ENCODE peak calls at places on chromosomes 4 and X, in five cellular contexts. D, T, R, I and Y are unnamed samples.

GRCh38 chr4:97576955-97577354 is 566.3 kb downstream of the STPG2 start:
- DNase-seq in D (no peak), T (no peak), R (no peak), I (peak), Y (no peak)

GRCh38 chrX:11016728-11017127 is 94.4 kb upstream of the HCCS start:
- DNase-seq in D (no peak), T (no peak), R (no peak), I (no peak), Y (no peak)

GRCh38 chrX:8067754-8068469 is 103.2 kb downstream of the VCX2 start:
- DNase-seq in D (no peak), T (peak), R (no peak), I (peak), Y (no peak)

GRCh38 chrX:100659431-100660137 is 15.6 kb downstream of the SRPX2 start:
- DNase-seq in D (no peak), T (no peak), R (no peak), I (no peak), Y (no peak)

GRCh38 chrX:38311743-38312142 is 15.6 kb downstream of the RPGR start:
- DNase-seq in D (no peak), T (no peak), R (no peak), I (no peak), Y (no peak)

GRCh38 chrX:10233173-10233572 is 76.4 kb downstream of the CLCN4 start:
- DNase-seq in D (no peak), T (no peak), R (no peak), I (no peak), Y (no peak)

GRCh38 chr4:152679414-152680281 is at the start of gene TMEM154:
- DNase-seq in D (peak), T (peak), R (peak), I (peak), Y (peak)

GRCh38 chr4:122854860-122855259 is 28.2 kb downstream of the FGF2 start:
- DNase-seq in D (no peak), T (no peak), R (no peak), I (no peak), Y (no peak)

GRCh38 chr4:170428929-170429328 is 339.2 kb upstream of the AADAT start:
- DNase-seq in D (no peak), T (no peak), R (no peak), I (no peak), Y (no peak)

GRCh38 chrX:109940411-109940810 is 62.5 kb upstream of the TMEM164 start:
- DNase-seq in D (no peak), T (no peak), R (no peak), I (no peak), Y (no peak)

GRCh38 chrX:124232523-124233201 is 99.8 kb upstream of the TEX13D start:
- DNase-seq in D (no peak), T (no peak), R (no peak), I (peak), Y (no peak)

GRCh38 chrX:124231454-124231853 is 101.0 kb upstream of the TEX13D start:
- DNase-seq in D (no peak), T (no peak), R (no peak), I (no peak), Y (no peak)

GRCh38 chrX:124230573-124231300 is 101.7 kb upstream of the TEX13D start:
- DNase-seq in D (no peak), T (no peak), R (no peak), I (no peak), Y (no peak)

GRCh38 chrX:124238268-124238667 is 94.2 kb upstream of the TEX13D start:
- DNase-seq in D (no peak), T (no peak), R (no peak), I (no peak), Y (no peak)

DNA sequence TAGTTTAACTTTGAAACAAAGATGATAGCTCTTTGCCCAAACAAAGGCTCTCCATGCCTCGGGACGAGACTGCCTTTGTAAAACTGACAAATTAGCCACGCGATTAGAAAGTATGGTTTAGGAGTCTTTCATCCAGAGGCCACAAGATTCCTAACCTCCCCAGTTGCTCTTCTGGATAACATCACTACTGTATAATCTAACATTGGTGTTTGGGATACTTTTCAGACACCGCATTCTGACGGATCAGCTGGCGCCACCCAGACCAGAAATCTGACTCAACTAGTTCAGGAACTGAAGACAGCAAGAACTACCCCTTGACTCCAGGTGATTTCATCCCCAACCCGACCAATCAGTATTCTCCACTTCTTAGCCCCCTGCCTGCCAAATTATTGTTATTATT is 98.1 kb upstream of the TEX13D start:
- DNase-seq in D (no peak), T (no peak), R (no peak), I (no peak), Y (no peak)
- H3K4me3 ChIP-seq in D (no peak), T (no peak), R (no peak), I (no peak), Y (no peak)

GRCh38 chrX:48684134-48684533 is 535 bp downstream of the WAS start:
- DNase-seq in D (no peak), T (no peak), R (no peak), I (no peak), Y (no peak)

GRCh38 chrX:48688531-48689142 is 5.0 kb downstream of the WAS start:
- DNase-seq in D (no peak), T (no peak), R (no peak), I (no peak), Y (no peak)

GRCh38 chrX:48681539-48682183 is 1.9 kb upstream of the WAS start:
- DNase-seq in D (no peak), T (no peak), R (no peak), I (no peak), Y (no peak)

GRCh38 chrX:48685416-48685815 is 1.8 kb downstream of the WAS start:
- DNase-seq in D (no peak), T (no peak), R (no peak), I (no peak), Y (no peak)

GRCh38 chrX:48683411-48683982 is at the start of gene WAS:
- DNase-seq in D (no peak), T (no peak), R (peak), I (no peak), Y (no peak)
- H3K27ac ChIP-seq in D (no peak), T (no peak), R (peak), I (no peak), Y (peak)

GRCh38 chr4:112908511-112908910 is 140.9 kb upstream of the ANK2 start:
- DNase-seq in D (no peak), T (no peak), R (no peak), I (peak), Y (no peak)

GRCh38 chr4:112905728-112906127 is 143.7 kb upstream of the ANK2 start:
- DNase-seq in D (no peak), T (no peak), R (no peak), I (no peak), Y (no peak)

DNA sequence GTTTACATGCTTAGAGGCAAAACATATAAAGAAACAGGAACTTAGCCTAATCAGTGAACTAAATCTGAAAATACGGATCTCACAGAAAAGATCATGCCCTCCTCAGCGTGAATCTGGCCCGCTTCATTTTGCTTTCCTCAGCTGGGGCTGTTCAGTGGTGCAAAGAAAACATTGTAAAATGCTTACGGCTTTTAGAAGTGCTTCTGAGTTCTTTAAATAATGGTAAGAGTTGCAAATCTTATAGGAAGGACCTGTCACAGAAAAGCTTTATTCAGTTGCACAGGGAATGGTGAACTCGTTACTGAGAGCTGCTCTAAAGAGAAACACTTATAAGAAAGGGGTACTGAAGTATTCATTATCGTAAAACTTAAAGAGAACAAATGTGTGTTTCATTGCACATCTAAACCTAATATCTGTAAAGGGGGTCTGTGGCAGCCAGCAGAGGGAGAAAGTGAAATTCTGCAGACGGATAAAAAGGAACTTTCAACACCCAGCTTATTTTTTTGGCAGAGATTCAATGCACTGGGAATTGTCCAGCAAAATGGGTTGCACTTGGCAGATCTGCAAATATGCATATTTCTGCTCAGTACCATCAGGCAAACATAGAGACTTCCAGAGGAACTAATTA is 139.2 kb upstream of the ANK2 start:
- DNase-seq in D (no peak), T (peak), R (no peak), I (peak), Y (peak)
- H3K4me3 ChIP-seq in D (peak), T (no peak), R (no peak), I (no peak), Y (no peak)

GRCh38 chrX:74422576-74423288 is 1.4 kb downstream of the SLC16A2 start:
- DNase-seq in D (peak), T (peak), R (peak), I (no peak), Y (peak)

GRCh38 chrX:74421181-74422028 is at the start of gene SLC16A2:
- DNase-seq in D (peak), T (peak), R (peak), I (peak), Y (peak)

GRCh38 chrX:74420194-74421035 is 878 bp upstream of the SLC16A2 start:
- DNase-seq in D (peak), T (peak), R (peak), I (peak), Y (peak)

GRCh38 chrX:74422029-74422352 is 698 bp downstream of the SLC16A2 start:
- DNase-seq in D (no peak), T (no peak), R (no peak), I (no peak), Y (no peak)

DNA sequence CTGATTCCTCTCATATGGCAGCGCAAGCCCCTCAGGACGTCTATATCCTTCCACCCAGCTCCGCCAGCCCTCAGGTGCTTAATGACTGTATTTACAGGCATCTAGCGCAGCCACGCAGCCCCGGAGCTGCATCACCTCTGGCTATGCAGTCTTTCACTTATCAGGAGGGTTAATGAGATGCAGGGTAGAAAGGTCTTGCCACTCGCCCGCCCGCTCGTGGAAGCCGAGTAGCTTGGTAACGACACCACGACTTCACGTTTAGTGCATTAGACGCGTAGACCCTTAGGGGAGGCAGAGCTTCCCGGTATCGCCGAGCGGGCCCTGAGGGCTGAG is 1.5 kb upstream of the SLC16A2 start:
- DNase-seq in D (no peak), T (peak), R (no peak), I (peak), Y (peak)
- H3K27ac ChIP-seq in D (peak), T (peak), R (peak), I (peak), Y (no peak)

GRCh38 chr4:167230744-167231143 is 3.5 kb downstream of the SPOCK3 start:
- DNase-seq in D (no peak), T (no peak), R (no peak), I (no peak), Y (no peak)

GRCh38 chr4:167238226-167238625 is 3.9 kb upstream of the SPOCK3 start:
- DNase-seq in D (no peak), T (no peak), R (no peak), I (no peak), Y (no peak)

GRCh38 chr4:167232805-167233522 is 1.3 kb downstream of the SPOCK3 start:
- DNase-seq in D (no peak), T (no peak), R (no peak), I (no peak), Y (no peak)

GRCh38 chr4:167233523-167234387 is 539 bp downstream of the SPOCK3 start:
- DNase-seq in D (no peak), T (peak), R (no peak), I (peak), Y (no peak)

DNA sequence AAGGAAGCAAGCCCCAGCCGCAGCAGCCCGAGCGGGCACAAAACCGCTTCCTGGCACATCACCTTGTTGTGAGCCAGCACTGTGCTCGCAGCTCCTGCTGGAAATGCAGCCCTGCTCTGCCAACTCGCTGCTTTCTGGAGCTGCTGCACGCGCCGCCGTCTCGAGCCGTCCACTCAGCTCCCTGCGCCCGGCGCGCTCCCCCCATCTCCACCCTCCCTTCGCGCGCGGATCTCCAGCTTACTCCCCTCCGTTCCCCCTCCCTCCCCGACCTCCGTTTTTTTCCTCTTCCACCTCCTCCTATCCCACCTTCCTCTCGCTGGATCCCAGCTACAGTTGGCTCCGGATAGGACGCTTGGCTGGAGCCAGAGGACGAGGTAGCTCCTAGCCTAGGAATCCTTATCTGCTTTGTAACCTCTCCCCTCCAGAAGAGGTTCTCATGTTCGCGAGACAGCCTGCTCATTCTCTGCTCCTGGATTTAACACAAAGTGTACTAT is at the start of gene SPOCK3:
- DNase-seq in D (no peak), T (peak), R (peak), I (peak), Y (no peak)
- H3K4me3 ChIP-seq in D (peak), T (peak), R (peak), I (peak), Y (peak)

GRCh38 chr4:157005193-157005592 is 33.6 kb upstream of the PDGFC start:
- DNase-seq in D (no peak), T (no peak), R (no peak), I (no peak), Y (peak)
- H3K27ac ChIP-seq in D (peak), T (peak), R (peak), I (no peak), Y (no peak)

DNA sequence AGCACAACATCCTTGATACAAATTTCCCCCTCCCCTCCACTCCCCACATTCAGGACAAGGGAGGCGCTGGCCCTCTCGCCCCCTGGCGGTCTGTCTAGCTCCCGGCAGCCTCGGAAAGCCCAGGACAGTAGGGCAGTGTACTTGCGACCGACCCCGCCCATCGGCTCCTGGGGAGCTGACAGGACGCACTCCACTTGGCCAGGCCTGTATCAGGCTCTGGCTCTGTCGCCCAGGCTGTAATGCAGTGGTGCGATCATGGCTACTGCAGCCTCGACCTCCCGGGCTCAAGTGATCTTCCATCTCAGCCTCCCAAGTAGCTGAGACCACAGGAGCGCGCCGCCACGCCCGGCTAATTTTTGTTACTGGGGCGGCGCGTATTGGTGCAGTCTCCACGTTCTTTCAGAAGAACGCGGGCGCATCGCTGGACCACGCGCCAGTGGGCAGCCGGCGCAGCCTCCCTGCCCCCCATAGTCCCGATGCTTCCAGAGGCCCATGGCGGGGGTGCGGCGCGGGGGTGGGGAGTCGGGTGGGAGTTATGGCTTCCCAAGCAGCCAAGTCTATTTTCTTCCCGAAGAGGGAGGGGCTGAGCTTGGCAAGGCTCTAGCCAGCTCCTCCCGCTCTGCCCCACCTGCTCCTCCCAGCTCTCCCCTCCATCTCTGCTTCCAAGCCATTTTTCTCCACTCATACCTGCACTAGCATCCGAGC is 7.8 kb upstream of the AKAP14 start:
- DNase-seq in D (no peak), T (peak), R (peak), I (peak), Y (peak)
- H3K4me3 ChIP-seq in D (peak), T (peak), R (peak), I (peak), Y (no peak)